ENCODE peak calls at places on chromosomes 16 and 17, in eight cellular contexts. M is tibial artery; W is astrocyte of the hippocampus; N is NCI-H1694; C is CD8-positive, alpha-beta T cell; J is lower leg skin; A is stimulated activated CD4-positive, alpha-beta T cell treated with anti-CD3 and anti-CD28 coated beads, Interleukin-15, amount 100 ng/mL, for 24 hours; Y is mesothelial cell of epicardium. G is an unnamed sample.

GRCh38 chr17:29590261-29590978 is 972 bp upstream of the GIT1 start:
- DNase-seq in A (no peak), W (peak), C (no peak), Y (no peak), J (peak), M (no peak), N (peak), G (no peak)

GRCh38 chr16:60645541-60645940 is 1390.7 kb downstream of the CDH8 start:
- DNase-seq in N (no peak), M (no peak), C (no peak), A (no peak), W (no peak), J (no peak), Y (no peak), G (no peak)

GRCh38 chr17:79078476-79079190 is 4.0 kb downstream of the ENGASE start:
- DNase-seq in W (no peak), A (no peak), N (no peak), J (no peak), Y (no peak), M (no peak), C (no peak), G (no peak)

GRCh38 chr16:85663891-85664321 is 24.8 kb downstream of the GINS2 start:
- DNase-seq in A (no peak), C (no peak), W (no peak), J (no peak), M (no peak), N (peak), Y (no peak), G (no peak)

GRCh38 chr16:79698341-79698753 is 97.8 kb upstream of the MAF start:
- DNase-seq in Y (no peak), J (no peak), M (no peak), A (no peak), C (no peak), W (no peak), N (no peak), G (no peak)

GRCh38 chr16:1674751-1675664 is 3.1 kb upstream of the JPT2 start:
- DNase-seq in C (no peak), A (no peak), W (peak), M (no peak), J (no peak), N (no peak), Y (no peak), G (no peak)

GRCh38 chr16:12009462-12009861 is 32.9 kb downstream of the SNX29 start:
- DNase-seq in M (no peak), C (no peak), N (no peak), A (no peak), W (no peak), Y (no peak), J (no peak), G (no peak)

GRCh38 chr16:27779719-27780161 is 229.8 kb downstream of the KATNIP start:
- DNase-seq in M (no peak), N (peak), A (no peak), Y (peak), W (peak), J (no peak), C (no peak), G (no peak)

GRCh38 chr16:3431779-3432219 is 11.5 kb downstream of the ZNF597 start:
- DNase-seq in J (no peak), N (no peak), C (peak), M (no peak), Y (no peak), W (peak), A (peak), G (no peak)